ENCODE peak calls at places on chromosomes 6 and 20, in eight cellular contexts. T is tibial nerve, I is AG09319, N is lower leg skin, W is body of pancreas, Z is psoas muscle, B is IMR-90, U is astrocyte of the spinal cord. F is an unnamed sample.

GRCh38 chr20:25632940-25633790 is 9.4 kb upstream of the NANP start:
- DNase-seq in T (no peak), I (no peak), N (no peak), W (no peak), Z (no peak), B (peak; percentile 24), U (no peak), F (no peak)

GRCh38 chr20:45949542-45950329 is 15.3 kb downstream of the PCIF1 start:
- DNase-seq in T (no peak), I (no peak), N (peak; percentile 83), W (no peak), Z (no peak), B (no peak), U (no peak), F (no peak)

GRCh38 chr6:90468859-90469258 is 118.0 kb downstream of the MAP3K7 start:
- DNase-seq in T (no peak), I (no peak), N (no peak), W (no peak), Z (no peak), B (no peak), U (no peak), F (no peak)

GRCh38 chr6:83365931-83366330 is 64.9 kb downstream of the ME1 start:
- DNase-seq in T (peak; percentile 34), I (peak; percentile 41), N (no peak), W (no peak), Z (no peak), B (peak; percentile 69), U (peak; percentile 72), F (no peak)

GRCh38 chr20:42082611-42083010 is 464.4 kb upstream of the CHD6 start:
- DNase-seq in T (peak; percentile 91), I (no peak), N (no peak), W (peak; percentile 32), Z (peak; percentile 44), B (peak; percentile 0), U (no peak), F (no peak)

GRCh38 chr6:2976060-2976459 is 4.7 kb upstream of the SERPINB6 start:
- DNase-seq in T (no peak), I (no peak), N (no peak), W (no peak), Z (no peak), B (no peak), U (no peak), F (no peak)

GRCh38 chr6:31186052-31186734 is 15.7 kb upstream of the POU5F1 start:
- DNase-seq in T (no peak), I (no peak), N (peak; percentile 89), W (peak; percentile 87), Z (peak; percentile 79), B (no peak), U (no peak), F (no peak)

GRCh38 chr6:163392533-163392932 is 22.0 kb upstream of the QKI start:
- DNase-seq in T (peak; percentile 33), I (no peak), N (no peak), W (peak; percentile 81), Z (no peak), B (peak; percentile 33), U (peak; percentile 41), F (no peak)

GRCh38 chr6:46262928-46263708 is 92.3 kb upstream of the ENPP5 start:
- DNase-seq in T (no peak), I (no peak), N (no peak), W (no peak), Z (no peak), B (no peak), U (no peak), F (no peak)

GRCh38 chr20:5191829-5192569 is 65.2 kb downstream of the CDS2 start:
- DNase-seq in T (peak; percentile 35), I (peak; percentile 57), N (peak; percentile 84), W (peak; percentile 35), Z (no peak), B (peak; percentile 83), U (peak; percentile 77), F (peak; percentile 36)

GRCh38 chr20:52150440-52151258 is 40.9 kb downstream of the ZFP64 start:
- DNase-seq in T (peak; percentile 31), I (peak; percentile 5), N (no peak), W (peak; percentile 9), Z (no peak), B (peak; percentile 58), U (peak; percentile 56), F (peak; percentile 28)

GRCh38 chr20:9978395-9979004 is 56.3 kb upstream of the ANKEF1 start:
- DNase-seq in T (peak; percentile 77), I (peak; percentile 86), N (no peak), W (peak; percentile 58), Z (no peak), B (peak; percentile 89), U (peak; percentile 89), F (no peak)

DNA sequence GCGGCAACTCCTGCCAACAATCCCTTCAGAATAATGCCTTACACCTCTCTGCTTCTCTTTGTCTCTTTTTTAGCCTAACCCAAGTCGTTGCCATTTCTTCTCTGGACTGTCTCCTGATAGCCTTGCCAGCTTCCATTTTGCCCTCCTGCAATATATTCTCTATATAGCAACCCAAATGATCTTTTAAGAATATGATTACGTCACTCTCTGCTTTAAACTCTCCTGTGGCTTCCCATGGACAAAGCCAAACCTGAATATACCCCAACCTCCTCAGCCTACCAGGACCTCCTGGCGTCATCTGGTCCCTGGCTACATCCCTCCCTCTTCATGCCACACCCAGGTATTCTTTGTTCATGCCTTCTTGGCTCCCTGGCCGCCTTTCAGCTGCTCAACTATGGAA is 126.5 kb upstream of the KCNK16 start:
- DNase-seq in T (no peak), I (no peak), N (no peak), W (no peak), Z (no peak), B (no peak), U (no peak), F (no peak)
- TF ChIP-seq CTCF in T (no peak), I (no peak), N (no peak), W (no peak), Z (no peak), B (no peak), U (no peak), F (no peak)

GRCh38 chr6:136341367-136341766 is 51.7 kb upstream of the BCLAF1 start:
- DNase-seq in T (no peak), I (no peak), N (no peak), W (no peak), Z (no peak), B (no peak), U (no peak), F (no peak)

GRCh38 chr6:136335736-136336362 is 46.2 kb upstream of the BCLAF1 start:
- DNase-seq in T (no peak), I (no peak), N (no peak), W (no peak), Z (no peak), B (peak; percentile 22), U (no peak), F (no peak)

GRCh38 chr6:136337606-136338005 is 48.0 kb upstream of the BCLAF1 start:
- DNase-seq in T (no peak), I (no peak), N (no peak), W (no peak), Z (no peak), B (no peak), U (no peak), F (no peak)

GRCh38 chr6:136341967-136342366 is 52.3 kb upstream of the BCLAF1 start:
- DNase-seq in T (no peak), I (no peak), N (no peak), W (no peak), Z (no peak), B (no peak), U (no peak), F (no peak)

DNA sequence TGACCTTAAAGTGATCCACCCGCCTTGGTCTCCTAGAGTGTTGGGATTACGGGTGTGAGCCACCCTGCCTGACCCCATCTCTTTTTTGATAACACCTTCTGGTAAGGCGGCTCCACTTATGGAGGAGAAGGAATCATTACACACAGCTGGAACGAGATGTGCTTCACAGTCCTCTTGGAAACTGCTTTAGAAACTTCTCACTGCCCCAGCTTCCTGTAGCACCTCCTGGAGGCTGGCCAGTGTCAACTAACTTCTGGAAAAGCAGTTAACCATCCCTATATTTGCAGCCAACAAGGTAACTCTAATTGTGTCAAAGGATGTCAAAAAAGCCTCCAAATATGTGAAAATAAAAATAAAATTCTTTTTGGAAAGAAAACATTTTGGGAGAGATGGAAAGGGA is 48.8 kb upstream of the BCLAF1 start:
- DNase-seq in T (no peak), I (no peak), N (no peak), W (no peak), Z (no peak), B (no peak), U (no peak), F (no peak)
- TF ChIP-seq CTCF in T (no peak), I (no peak), N (no peak), W (no peak), Z (no peak), B (no peak), U (no peak), F (no peak)

GRCh38 chr6:139990865-139991264 is 616.4 kb upstream of the CITED2 start:
- DNase-seq in T (no peak), I (no peak), N (no peak), W (no peak), Z (no peak), B (peak; percentile 52), U (peak; percentile 32), F (no peak)

GRCh38 chr6:140001005-140001404 is 626.6 kb upstream of the CITED2 start:
- DNase-seq in T (no peak), I (no peak), N (no peak), W (no peak), Z (no peak), B (no peak), U (no peak), F (no peak)

GRCh38 chr6:140001851-140002301 is 627.4 kb upstream of the CITED2 start:
- DNase-seq in T (no peak), I (peak; percentile 23), N (no peak), W (no peak), Z (no peak), B (peak; percentile 67), U (peak; percentile 15), F (no peak)

DNA sequence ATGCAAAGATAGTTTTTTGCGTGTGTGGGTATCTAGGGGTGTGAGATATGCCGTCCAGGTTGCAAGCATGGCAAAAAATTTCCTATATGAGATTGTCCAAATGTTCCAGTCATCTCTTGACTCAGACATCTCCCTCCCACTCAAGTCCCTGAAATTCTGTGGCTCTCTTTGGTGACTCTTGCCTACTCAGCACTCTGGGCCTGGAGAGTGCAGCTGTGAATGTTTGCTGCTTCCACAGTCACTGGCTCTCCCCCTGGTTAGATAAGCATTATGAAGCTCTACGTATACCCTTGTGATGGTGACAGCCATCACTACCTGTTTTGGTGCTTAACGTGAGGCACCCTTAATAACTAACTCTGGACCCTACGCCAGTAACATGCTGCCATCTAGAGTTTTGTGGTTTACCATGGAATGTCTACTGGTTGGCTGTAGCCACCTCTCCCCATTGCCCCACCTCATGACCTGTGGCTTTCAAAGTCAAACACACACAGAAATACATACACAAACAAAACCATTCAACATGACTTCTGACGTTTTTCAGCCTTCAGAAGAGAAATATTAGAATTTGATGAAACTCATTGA is 621.9 kb upstream of the CITED2 start:
- DNase-seq in T (no peak), I (no peak), N (no peak), W (peak; percentile 25), Z (no peak), B (no peak), U (no peak), F (no peak)
- TF ChIP-seq CTCF in T (no peak), I (no peak), N (no peak), W (peak; percentile 10), Z (peak; percentile 21), B (peak; percentile 2), U (no peak), F (peak; percentile 24)

DNA sequence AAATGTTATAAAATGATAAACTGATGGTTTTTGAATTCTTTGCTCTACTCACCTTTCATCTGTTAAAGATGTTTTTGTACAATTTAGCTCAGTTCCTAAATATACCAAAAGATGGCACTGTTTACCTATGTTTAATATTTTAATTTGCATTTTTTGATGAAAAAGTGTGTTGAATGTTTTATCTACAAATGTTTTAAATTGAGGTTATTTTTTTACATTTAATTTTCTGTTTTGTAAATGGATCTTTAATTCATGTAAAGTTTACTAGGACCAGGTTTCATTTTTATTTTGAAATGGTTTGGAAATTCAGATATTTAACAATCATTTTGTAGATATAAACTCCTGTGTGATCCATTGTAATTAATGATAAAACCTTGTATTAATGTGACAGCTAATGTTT is 30.0 kb downstream of the CDKAL1 start:
- DNase-seq in T (no peak), I (no peak), N (no peak), W (no peak), Z (no peak), B (peak; percentile 27), U (peak; percentile 57), F (no peak)
- TF ChIP-seq CTCF in T (peak; percentile 56), I (peak; percentile 42), N (no peak), W (peak; percentile 53), Z (peak; percentile 74), B (peak; percentile 59), U (peak; percentile 38), F (peak; percentile 55)